ENCODE peak calls at places on chromosome 6, in nine cellular contexts. C, Z, H, W, R, V, I, M and O are unnamed samples.

GRCh38 chr6:29561618-29562181 is 2.2 kb upstream of the UBD start:
- DNase-seq in I (no peak), Z (no peak), H (no peak), M (no peak), R (no peak), C (no peak), V (no peak), W (no peak), O (no peak)

GRCh38 chr6:83231146-83231545 is 38.0 kb downstream of the RWDD2A start:
- DNase-seq in V (no peak), Z (no peak), W (no peak), M (no peak), R (peak), C (no peak), H (no peak), I (no peak), O (no peak)

GRCh38 chr6:141131616-141132015 is 1001.1 kb upstream of the GJE1 start:
- DNase-seq in H (no peak), M (no peak), I (no peak), R (no peak), W (no peak), V (no peak), Z (no peak), C (no peak), O (no peak)

GRCh38 chr6:121998631-121999030 is 400.8 kb upstream of the HSF2 start:
- DNase-seq in C (no peak), W (no peak), R (no peak), Z (no peak), I (no peak), H (no peak), V (no peak), M (no peak), O (no peak)

GRCh38 chr6:105452924-105453756 is 50.3 kb upstream of the PREP start:
- DNase-seq in M (no peak), W (peak), V (no peak), H (no peak), R (no peak), I (no peak), C (no peak), Z (no peak), O (no peak)

GRCh38 chr6:105545947-105546710 is 143.2 kb upstream of the PREP start:
- DNase-seq in M (no peak), H (no peak), W (no peak), Z (peak), R (peak), C (no peak), I (no peak), V (no peak), O (no peak)

GRCh38 chr6:22067127-22067526 is 229.7 kb downstream of the PRL start:
- DNase-seq in I (no peak), R (no peak), V (no peak), W (no peak), C (no peak), M (no peak), H (no peak), Z (no peak), O (no peak)

GRCh38 chr6:27830212-27830664 is 82.0 kb downstream of the OR2B2 start:
- DNase-seq in C (no peak), I (no peak), Z (no peak), R (no peak), M (no peak), V (no peak), H (no peak), W (no peak), O (no peak)

GRCh38 chr6:14665827-14666724 is 548.5 kb downstream of the CD83 start:
- DNase-seq in H (no peak), Z (peak), R (peak), M (no peak), C (no peak), V (no peak), I (no peak), W (peak), O (no peak)

GRCh38 chr6:31729979-31730630 is 1.0 kb upstream of the DDAH2 start:
- DNase-seq in C (peak), M (peak), I (peak), Z (peak), V (peak), H (peak), R (peak), W (peak), O (peak)

GRCh38 chr6:53582963-53583362 is 38.1 kb upstream of the GCLC start:
- DNase-seq in V (no peak), Z (peak), H (no peak), I (no peak), M (no peak), C (no peak), W (no peak), R (peak), O (no peak)

GRCh38 chr6:3771407-3772011 is 20.0 kb upstream of the PXDC1 start:
- DNase-seq in C (no peak), M (no peak), Z (no peak), R (no peak), W (no peak), V (no peak), H (no peak), I (no peak), O (no peak)

GRCh38 chr6:111276736-111277135 is 189.4 kb downstream of the SLC16A10 start:
- DNase-seq in Z (no peak), W (no peak), C (no peak), H (no peak), V (no peak), R (no peak), M (no peak), I (no peak), O (no peak)

GRCh38 chr6:39882567-39882953 is 51.7 kb downstream of the MOCS1 start:
- DNase-seq in M (no peak), I (no peak), V (no peak), C (no peak), Z (no peak), R (peak), H (no peak), W (no peak), O (no peak)

GRCh38 chr6:155132617-155133016 is 131.2 kb upstream of the CLDN20 start:
- DNase-seq in H (no peak), Z (no peak), V (no peak), W (no peak), M (no peak), R (no peak), I (no peak), C (no peak), O (no peak)

DNA sequence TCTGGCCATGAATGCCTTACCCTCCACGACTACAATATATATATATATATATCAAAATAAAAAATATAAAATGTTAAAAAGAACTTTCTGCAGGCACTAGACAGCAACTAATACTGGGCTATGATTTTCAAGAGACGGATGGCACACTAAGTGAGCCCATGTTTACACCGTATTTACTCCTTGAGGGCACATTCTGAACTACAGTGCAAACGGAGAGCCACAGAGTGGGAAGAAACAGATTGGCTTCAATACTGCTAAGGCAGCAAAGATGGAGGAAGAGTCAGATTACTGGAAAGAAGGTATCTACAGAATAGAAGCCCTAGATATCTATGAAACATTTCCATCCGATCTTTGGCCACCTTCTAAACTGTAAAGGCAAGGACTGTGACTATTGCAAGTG is 330.3 kb downstream of the HTR1B start:
- DNase-seq in Z (no peak), H (no peak), M (no peak), I (no peak), V (no peak), R (no peak), W (no peak), C (no peak), O (no peak)
- TF ChIP-seq CTCF in Z (no peak), H (no peak), M (no peak), I (peak), V (no peak), R (no peak), W (no peak), C (no peak), O (peak)

DNA sequence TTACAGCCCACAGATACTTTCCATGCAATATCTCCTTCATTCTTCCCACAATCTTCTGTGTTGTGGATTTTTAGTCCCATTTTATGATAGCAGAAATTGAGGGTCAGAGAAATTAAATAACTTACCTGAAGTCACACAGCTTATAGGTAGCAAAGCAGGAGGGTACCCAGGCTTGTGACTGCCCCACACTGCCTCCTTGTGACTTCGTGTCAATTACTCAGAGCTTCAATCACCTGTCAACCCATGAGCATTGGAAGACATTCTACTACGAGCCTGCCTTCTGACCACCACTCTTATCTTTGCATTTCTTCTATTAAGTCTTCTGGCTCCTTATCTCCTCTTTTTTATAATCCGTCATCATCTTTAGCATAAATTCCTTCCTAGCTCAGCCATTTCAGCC is 71.6 kb upstream of the NRSN1 start:
- DNase-seq in C (no peak), I (no peak), R (no peak), M (no peak), W (no peak), H (no peak), Z (no peak), V (no peak), O (no peak)
- TF ChIP-seq CTCF in C (no peak), I (no peak), R (no peak), M (no peak), W (no peak), H (no peak), Z (no peak), V (no peak), O (no peak)

DNA sequence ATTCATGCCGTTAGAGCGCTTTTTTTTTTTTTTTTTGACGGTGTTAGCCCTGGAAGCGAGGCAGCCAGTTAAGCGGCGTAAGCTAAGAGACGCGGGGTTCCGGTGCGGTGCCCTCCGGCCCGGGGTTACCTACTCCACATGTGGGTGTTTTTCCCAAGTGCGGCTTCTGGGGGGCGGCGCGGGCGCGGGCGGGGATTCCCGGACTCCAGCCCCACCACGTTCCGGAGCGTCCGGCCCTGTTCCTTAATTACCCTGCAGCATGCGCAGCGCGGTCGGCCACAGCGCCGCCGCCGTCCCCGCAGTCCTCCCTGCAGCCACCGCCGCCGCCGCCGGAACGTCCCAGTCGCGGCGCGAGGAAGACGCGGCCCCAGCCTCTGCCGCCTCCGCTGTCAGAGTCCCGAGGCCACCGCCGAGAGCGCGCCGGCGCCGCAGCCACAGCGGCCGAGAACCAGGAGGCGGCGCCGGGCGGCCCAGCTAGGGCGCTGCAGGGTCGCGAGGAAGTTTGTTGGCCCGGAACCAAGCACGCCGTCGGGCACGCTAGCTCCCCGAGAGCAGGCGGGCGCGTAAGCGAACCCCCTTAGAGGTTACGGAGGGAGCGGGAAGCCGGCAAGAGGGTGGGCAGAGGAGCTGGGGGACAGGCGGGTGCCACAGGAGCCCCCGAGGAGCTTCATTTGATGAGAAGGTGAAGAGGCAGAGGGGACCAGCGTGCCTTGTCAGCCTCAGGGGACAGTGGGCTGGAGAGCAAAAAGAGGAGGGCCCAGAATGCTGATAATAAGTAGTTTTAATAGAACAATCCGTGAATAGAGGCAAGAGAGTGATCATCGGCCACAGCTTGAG is 937 bp downstream of the COL19A1 start:
- DNase-seq in W (peak), M (no peak), V (peak), H (peak), C (peak), R (peak), I (peak), Z (peak), O (peak)
- TF ChIP-seq CTCF in W (no peak), M (no peak), V (no peak), H (no peak), C (peak), R (no peak), I (peak), Z (peak), O (no peak)

GRCh38 chr6:163148781-163149534 is 265.6 kb upstream of the QKI start:
- DNase-seq in Z (no peak), H (peak), C (no peak), I (no peak), M (no peak), W (no peak), R (no peak), V (no peak), O (no peak)

GRCh38 chr6:163149535-163149848 is 265.0 kb upstream of the QKI start:
- DNase-seq in W (no peak), C (no peak), V (no peak), H (peak), R (no peak), Z (no peak), I (no peak), M (no peak), O (no peak)

GRCh38 chr6:163146036-163146435 is 268.5 kb upstream of the QKI start:
- DNase-seq in V (no peak), R (no peak), I (no peak), M (no peak), C (no peak), H (no peak), Z (no peak), W (no peak), O (no peak)

GRCh38 chr6:163151212-163151611 is 263.3 kb upstream of the QKI start:
- DNase-seq in M (no peak), V (no peak), C (no peak), I (no peak), H (no peak), Z (no peak), W (no peak), R (no peak), O (no peak)

GRCh38 chr6:163147988-163148387 is 266.5 kb upstream of the QKI start:
- DNase-seq in H (no peak), M (no peak), W (no peak), V (no peak), I (no peak), C (no peak), Z (no peak), R (no peak), O (no peak)
- TF ChIP-seq CTCF in H (no peak), M (no peak), W (no peak), V (no peak), I (peak), C (no peak), Z (no peak), R (no peak), O (no peak)